ENCODE peak calls at places on chromosomes 12 and 14, in seven cellular contexts. T is adipocyte; E is lung; L is nephron progenitor cell; M is central memory CD8-positive, alpha-beta T cell; Q is endothelial cell; R is GM12891. Z is an unnamed sample.

GRCh38 chr12:109329710-109330109 is 18.0 kb upstream of the MYO1H start:
- DNase-seq in T (no peak), E (no peak), L (no peak), M (no peak), Q (no peak), R (no peak), Z (no peak)

GRCh38 chr12:93776581-93777018 is 99.4 kb downstream of the CRADD start:
- DNase-seq in T (peak; percentile 85), E (no peak), L (no peak), M (no peak), Q (no peak), R (no peak), Z (no peak)

GRCh38 chr14:83184531-83184930 is 1650.9 kb upstream of the SEL1L start:
- DNase-seq in T (no peak), E (no peak), L (no peak), M (no peak), Q (no peak), R (no peak), Z (no peak)

GRCh38 chr14:93981316-93981715 is 4.9 kb upstream of the ASB2 start:
- DNase-seq in T (no peak), E (no peak), L (no peak), M (no peak), Q (no peak), R (no peak), Z (no peak)

GRCh38 chr12:124630791-124631313 is 63.4 kb upstream of the NCOR2 start:
- DNase-seq in T (no peak), E (no peak), L (no peak), M (no peak), Q (no peak), R (no peak), Z (no peak)

GRCh38 chr12:27937768-27938167 is 34.8 kb downstream of the PTHLH start:
- DNase-seq in T (peak; percentile 59), E (no peak), L (no peak), M (no peak), Q (no peak), R (no peak), Z (no peak)

GRCh38 chr12:55738113-55739024 is 4.6 kb upstream of the GDF11 start:
- DNase-seq in T (peak; percentile 96), E (peak; percentile 81), L (peak; percentile 83), M (peak; percentile 74), Q (peak; percentile 85), R (no peak), Z (peak; percentile 80)

GRCh38 chr12:53381739-53382630 is 2.0 kb downstream of the SP1 start:
- DNase-seq in T (peak; percentile 78), E (no peak), L (peak; percentile 29), M (peak; percentile 21), Q (peak; percentile 60), R (no peak), Z (peak; percentile 49)

GRCh38 chr14:22285991-22286390 is 303.0 kb downstream of the DAD1 start:
- DNase-seq in T (no peak), E (no peak), L (no peak), M (no peak), Q (no peak), R (no peak), Z (no peak)

GRCh38 chr12:23795494-23795893 is 154.0 kb downstream of the SOX5 start:
- DNase-seq in T (no peak), E (no peak), L (no peak), M (no peak), Q (no peak), R (no peak), Z (no peak)

GRCh38 chr12:32666510-32666909 is 12.6 kb upstream of the DNM1L start:
- DNase-seq in T (no peak), E (no peak), L (no peak), M (no peak), Q (no peak), R (no peak), Z (no peak)

GRCh38 chr12:46523863-46524770 is 151.5 kb upstream of the SLC38A2 start:
- DNase-seq in T (peak; percentile 75), E (no peak), L (no peak), M (no peak), Q (no peak), R (no peak), Z (no peak)

GRCh38 chr12:52526511-52526951 is 6.3 kb upstream of the KRT5 start:
- DNase-seq in T (no peak), E (no peak), L (no peak), M (no peak), Q (no peak), R (no peak), Z (no peak)

GRCh38 chr12:7693793-7694192 is 1.8 kb downstream of the GDF3 start:
- DNase-seq in T (no peak), E (no peak), L (no peak), M (no peak), Q (no peak), R (no peak), Z (no peak)

GRCh38 chr12:82449179-82449578 is 90.8 kb downstream of the METTL25 start:
- DNase-seq in T (no peak), E (no peak), L (no peak), M (no peak), Q (no peak), R (no peak), Z (no peak)

GRCh38 chr12:10102322-10102721 is 3.5 kb upstream of the CLEC1A start:
- DNase-seq in T (no peak), E (no peak), L (no peak), M (no peak), Q (no peak), R (no peak), Z (no peak)

GRCh38 chr12:58443273-58443980 is 476.9 kb downstream of the LRIG3 start:
- DNase-seq in T (peak; percentile 25), E (no peak), L (no peak), M (no peak), Q (peak; percentile 38), R (no peak), Z (peak; percentile 63)

GRCh38 chr12:123942277-123942653 is 30.4 kb downstream of the CCDC92 start:
- DNase-seq in T (peak; percentile 78), E (no peak), L (no peak), M (no peak), Q (no peak), R (no peak), Z (no peak)

GRCh38 chr14:53412819-53413664 is 259.9 kb upstream of the DDHD1 start:
- DNase-seq in T (no peak), E (no peak), L (peak; percentile 3), M (no peak), Q (no peak), R (no peak), Z (peak; percentile 35)

GRCh38 chr12:104656921-104657320 is 200.2 kb downstream of the CHST11 start:
- DNase-seq in T (peak; percentile 76), E (no peak), L (no peak), M (no peak), Q (no peak), R (no peak), Z (no peak)

GRCh38 chr12:119666226-119666808 is 1.6 kb upstream of the PRKAB1 start:
- DNase-seq in T (no peak), E (no peak), L (no peak), M (no peak), Q (no peak), R (no peak), Z (no peak)

Z was measured in D341Med.